ENCODE peak calls at places on chromosomes 7 and 10, in nine cellular contexts. C, B, S, Y, W, H, N, Z and E are unnamed samples.
A peak's percentile ranks its signal among the peaks of the same experiment; 100 is the strongest.

GRCh38 chr7:112540839-112541577 is 60.2 kb downstream of the LSMEM1 start:
- DNase-seq in S (no peak), Y (no peak), W (no peak), B (no peak), Z (no peak), H (no peak), N (no peak), C (no peak), E (no peak)

GRCh38 chr10:72006026-72006425 is 41.8 kb downstream of the CHST3 start:
- DNase-seq in W (no peak), C (no peak), Z (no peak), H (no peak), Y (no peak), B (peak; percentile 14), S (no peak), N (no peak), E (no peak)

GRCh38 chr10:116056445-116057293 is 216.3 kb downstream of the GFRA1 start:
- DNase-seq in Z (no peak), B (no peak), S (no peak), W (no peak), C (peak; percentile 60), Y (peak; percentile 79), H (peak; percentile 45), N (no peak), E (no peak)

GRCh38 chr7:2932761-2933251 is 88.7 kb upstream of the GNA12 start:
- DNase-seq in C (no peak), N (no peak), Y (no peak), S (no peak), W (no peak), H (no peak), Z (no peak), B (no peak), E (no peak)

GRCh38 chr10:86413046-86413728 is 46.6 kb upstream of the GRID1 start:
- DNase-seq in C (no peak), W (peak; percentile 56), Y (no peak), H (no peak), Z (peak; percentile 30), S (no peak), B (peak; percentile 87), N (no peak), E (no peak)

GRCh38 chr7:157558875-157559595 is 222.2 kb downstream of the DNAJB6 start:
- DNase-seq in B (no peak), N (no peak), H (no peak), Y (no peak), W (no peak), C (no peak), Z (no peak), S (no peak), E (no peak)

GRCh38 chr10:101848894-101849351 is 5.3 kb upstream of the KCNIP2 start:
- DNase-seq in Y (no peak), H (no peak), C (no peak), W (no peak), Z (no peak), B (no peak), N (no peak), S (no peak), E (no peak)

GRCh38 chr7:92133133-92133736 is 1.0 kb downstream of the CYP51A1 start:
- DNase-seq in S (no peak), H (no peak), W (peak; percentile 3), C (no peak), B (no peak), N (no peak), Z (no peak), Y (no peak), E (no peak)

GRCh38 chr10:4023997-4024396 is 239.0 kb upstream of the KLF6 start:
- DNase-seq in B (no peak), Y (no peak), S (no peak), N (no peak), C (no peak), W (no peak), H (no peak), Z (no peak), E (no peak)

GRCh38 chr7:117338020-117338419 is 15.2 kb upstream of the WNT2 start:
- DNase-seq in S (no peak), N (no peak), Z (no peak), H (no peak), C (no peak), W (no peak), B (no peak), Y (no peak), E (no peak)

GRCh38 chr7:35691827-35692307 is 3.1 kb downstream of the HERPUD2 start:
- DNase-seq in H (no peak), B (peak; percentile 54), C (peak; percentile 43), W (peak; percentile 60), N (no peak), Y (no peak), S (no peak), Z (no peak), E (no peak)

GRCh38 chr7:94182066-94182465 is 177.9 kb upstream of the BET1 start:
- DNase-seq in W (no peak), Y (no peak), N (no peak), Z (no peak), H (no peak), S (no peak), B (no peak), C (peak; percentile 61), E (no peak)

GRCh38 chr10:118960166-118961090 is 69.1 kb upstream of the NANOS1 start:
- DNase-seq in Y (peak; percentile 53), S (no peak), B (no peak), Z (no peak), W (no peak), H (peak; percentile 59), C (no peak), N (no peak), E (no peak)

GRCh38 chr10:3570855-3571266 is 214.1 kb downstream of the KLF6 start:
- DNase-seq in W (no peak), S (no peak), Z (no peak), Y (no peak), C (no peak), N (no peak), B (no peak), H (peak; percentile 54), E (no peak)

GRCh38 chr10:44715081-44715480 is 196.1 kb upstream of the TMEM72 start:
- DNase-seq in C (no peak), S (no peak), N (no peak), W (no peak), B (no peak), H (no peak), Z (peak; percentile 69), Y (no peak), E (no peak)

GRCh38 chr10:20303453-20304152 is 487.4 kb downstream of the PLXDC2 start:
- DNase-seq in Z (no peak), C (no peak), N (no peak), S (no peak), W (no peak), Y (no peak), H (no peak), B (no peak), E (no peak)

GRCh38 chr7:96308950-96309263 is 13.0 kb downstream of the SLC25A13 start:
- DNase-seq in C (no peak), H (no peak), B (no peak), W (no peak), Y (no peak), S (no peak), N (no peak), Z (no peak), E (no peak)

GRCh38 chr10:46247181-46247475 is 39.7 kb upstream of the ANTXRL start:
- DNase-seq in Z (no peak), W (no peak), H (no peak), C (no peak), S (peak; percentile 3), N (no peak), Y (no peak), B (no peak), E (peak; percentile 64)

DNA sequence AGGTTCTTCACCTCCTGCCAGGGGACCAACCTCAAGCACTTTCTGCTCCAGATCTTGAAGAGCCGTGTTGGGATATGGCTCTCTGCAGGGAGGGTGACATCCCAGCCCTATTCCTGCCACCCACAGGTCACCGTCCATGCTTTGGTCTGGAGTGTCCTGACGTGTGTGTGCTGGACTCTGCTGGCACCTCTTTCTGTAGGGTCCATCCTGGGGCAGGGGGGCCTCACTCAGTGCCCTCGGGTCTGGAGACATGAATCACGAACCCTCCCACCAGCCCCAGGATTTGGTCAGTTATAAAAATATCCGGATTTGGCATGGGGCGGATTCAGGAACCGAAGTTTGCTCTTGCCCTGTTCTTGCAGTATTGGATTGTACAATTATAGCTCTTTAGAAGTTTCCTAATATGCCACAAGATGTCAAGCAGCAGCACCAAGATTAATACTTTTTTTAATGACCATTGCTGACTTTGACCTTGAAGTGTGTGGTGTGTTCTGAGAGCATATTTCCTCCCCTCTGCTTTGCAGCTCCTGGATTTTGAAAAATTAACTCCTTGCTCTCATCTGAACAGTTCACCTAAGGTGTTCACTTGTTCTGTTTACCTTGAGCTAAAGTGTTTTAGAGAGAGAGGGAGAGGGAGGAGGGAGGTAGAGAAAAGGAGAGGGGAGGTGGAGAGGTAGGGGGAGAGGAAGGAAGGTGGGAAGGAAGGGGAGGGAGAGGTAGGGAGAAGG is 95.4 kb upstream of the SHH start:
- DNase-seq in S (no peak), W (no peak), C (no peak), H (no peak), B (no peak), N (no peak), Y (no peak), Z (no peak), E (no peak)
- TF ChIP-seq CTCF in S (no peak), W (no peak), C (no peak), H (no peak), B (no peak), N (no peak), Y (no peak), Z (no peak), E (no peak)

GRCh38 chr10:111360260-111360925 is 283.6 kb downstream of the ADRA2A start:
- DNase-seq in N (peak; percentile 49), B (peak; percentile 62), W (peak; percentile 32), Y (no peak), H (peak; percentile 13), S (peak; percentile 28), Z (peak; percentile 6), C (peak; percentile 69), E (no peak)
- TF ChIP-seq CTCF in N (peak; percentile 99), B (peak; percentile 68), W (no peak), Y (no peak), H (peak; percentile 47), S (peak; percentile 72), Z (peak; percentile 44), C (peak; percentile 43), E (peak; percentile 33)

GRCh38 chr10:117540640-117541404 is 1.7 kb upstream of the EMX2 start:
- DNase-seq in W (no peak), Z (no peak), C (no peak), N (no peak), H (no peak), S (no peak), Y (no peak), B (no peak), E (no peak)
- TF ChIP-seq CTCF in W (no peak), Z (no peak), C (no peak), N (no peak), H (no peak), S (no peak), Y (no peak), B (no peak), E (no peak)

DNA sequence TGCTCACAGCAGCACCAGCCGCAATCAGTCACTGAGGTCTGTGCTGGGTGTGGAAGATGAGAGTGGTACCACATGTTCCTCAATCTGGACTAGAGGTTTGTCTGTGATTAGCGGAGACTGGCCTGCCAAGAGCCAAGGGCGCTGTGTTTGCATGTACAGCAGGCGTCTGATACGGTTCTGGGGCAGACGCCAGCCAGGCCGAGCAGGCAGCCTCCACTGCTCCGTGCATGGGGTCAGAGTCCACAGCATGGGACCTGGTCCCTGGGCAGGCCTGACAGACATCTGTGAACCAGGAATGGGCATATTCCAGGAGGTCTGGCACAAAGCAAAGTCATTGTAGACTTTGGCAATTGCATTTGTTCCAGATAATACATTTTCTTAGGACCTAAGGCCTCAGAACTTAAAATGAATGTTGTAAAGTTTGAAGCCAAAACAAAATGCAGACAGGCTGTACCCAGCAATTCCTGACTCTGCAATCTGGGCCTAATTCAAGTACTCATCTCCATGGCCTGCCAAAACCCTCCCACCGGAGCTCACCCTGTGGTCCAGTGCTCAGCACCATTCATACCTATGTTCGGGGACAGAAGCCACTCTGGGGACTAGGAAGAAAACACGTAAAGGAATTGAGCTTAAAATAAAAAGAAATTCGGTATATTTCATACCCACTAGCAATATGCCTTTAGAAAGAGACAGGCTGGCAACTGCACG is 50.0 kb upstream of the FAM20C start:
- DNase-seq in N (no peak), C (no peak), Y (no peak), Z (no peak), B (no peak), S (no peak), W (no peak), H (no peak), E (no peak)
- TF ChIP-seq CTCF in N (no peak), C (no peak), Y (no peak), Z (no peak), B (no peak), S (no peak), W (no peak), H (no peak), E (no peak)